ENCODE peak calls at places on chromosomes 1 and 21, in ten cellular contexts. P is fibroblast of the conjunctiva; D is NCI-H1436; C is body of pancreas; B is CD4-positive, alpha-beta memory T cell; M is IMR-90; S is HepG2; K is astrocyte of the spinal cord; O is activated CD4-positive, alpha-beta T cell treated with anti-CD3 and anti-CD28 coated beads, Interleukin-2, amount 50 U/mL, for 1 hour; T is stromal cell of bone marrow. E is an unnamed sample.

GRCh38 chr1:45753248-45754037 is 3.0 kb upstream of the IPP start:
- DNase-seq in P (no peak), M (no peak), K (no peak), O (no peak), S (no peak), B (no peak), D (no peak), T (no peak), C (no peak), E (no peak)

GRCh38 chr1:2229032-2229920 is 1.2 kb downstream of the SKI start:
- DNase-seq in O (peak), M (peak), T (no peak), C (peak), P (no peak), S (no peak), B (peak), D (peak), K (peak), E (peak)

GRCh38 chr21:25801217-25802015 is 66.6 kb downstream of the GABPA start:
- DNase-seq in M (peak), O (peak), K (peak), D (peak), P (peak), B (peak), C (peak), T (peak), S (peak), E (peak)

GRCh38 chr1:27785763-27786162 is 12.7 kb downstream of the STX12 start:
- DNase-seq in M (peak), D (no peak), S (no peak), P (no peak), O (no peak), C (peak), K (peak), T (no peak), B (no peak), E (no peak)

GRCh38 chr21:18370292-18370691 is 33.3 kb downstream of the TMPRSS15 start:
- DNase-seq in D (no peak), C (no peak), S (no peak), P (no peak), O (no peak), K (no peak), M (no peak), T (no peak), B (no peak), E (no peak)

GRCh38 chr1:168709407-168709891 is 19.6 kb downstream of the DPT start:
- DNase-seq in B (no peak), O (no peak), D (no peak), S (no peak), P (peak), C (no peak), K (peak), T (peak), M (peak), E (no peak)

GRCh38 chr1:41672173-41672572 is 187.7 kb upstream of the EDN2 start:
- DNase-seq in K (peak), T (no peak), D (no peak), P (no peak), C (no peak), S (no peak), O (no peak), M (peak), B (no peak), E (no peak)

GRCh38 chr21:14874379-14874778 is 190.4 kb downstream of the NRIP1 start:
- DNase-seq in O (no peak), P (no peak), D (no peak), S (no peak), M (no peak), B (no peak), T (no peak), K (no peak), C (no peak), E (no peak)

GRCh38 chr1:224106568-224107281 is 7.2 kb upstream of the FBXO28 start:
- DNase-seq in S (peak), P (peak), T (no peak), M (peak), K (peak), C (peak), O (no peak), D (no peak), B (peak), E (no peak)

GRCh38 chr1:195150768-195151167 is 1457.5 kb downstream of the KCNT2 start:
- DNase-seq in D (no peak), O (no peak), M (no peak), C (no peak), T (no peak), B (no peak), K (no peak), P (no peak), S (no peak), E (no peak)

GRCh38 chr1:55076356-55076755 is 37.0 kb downstream of the PCSK9 start:
- DNase-seq in O (no peak), C (no peak), B (no peak), K (peak), P (no peak), D (no peak), T (no peak), S (no peak), M (no peak), E (no peak)

GRCh38 chr1:17258116-17258757 is 9.3 kb downstream of the PADI3 start:
- DNase-seq in C (no peak), S (no peak), B (no peak), O (no peak), K (no peak), T (no peak), M (peak), D (no peak), P (peak), E (no peak)

GRCh38 chr1:82485591-82486369 is 685.0 kb downstream of the ADGRL2 start:
- DNase-seq in D (no peak), T (no peak), B (no peak), M (no peak), O (no peak), S (no peak), C (peak), P (peak), K (peak), E (no peak)

GRCh38 chr1:207752456-207753132 is 740 bp downstream of the CD46 start:
- DNase-seq in P (no peak), S (peak), B (no peak), C (peak), D (no peak), T (no peak), K (no peak), M (peak), O (peak), E (peak)

GRCh38 chr1:42423621-42424200 is 32.1 kb downstream of the ZMYND12 start:
- DNase-seq in P (no peak), B (no peak), O (no peak), C (no peak), M (no peak), K (no peak), D (peak), T (no peak), S (no peak), E (no peak)

GRCh38 chr1:74579425-74579824 is 67.0 kb upstream of the LRRC53 start:
- DNase-seq in C (no peak), O (no peak), T (no peak), M (no peak), K (no peak), S (no peak), B (no peak), D (no peak), P (no peak), E (no peak)

GRCh38 chr1:4778056-4778455 is 123.6 kb downstream of the AJAP1 start:
- DNase-seq in P (no peak), K (no peak), D (no peak), C (no peak), O (no peak), S (no peak), B (no peak), T (no peak), M (no peak), E (no peak)

GRCh38 chr1:32353886-32354570 is 8.3 kb downstream of the FAM229A start:
- DNase-seq in P (no peak), T (no peak), D (no peak), C (peak), S (no peak), M (peak), O (no peak), K (no peak), B (no peak), E (no peak)

GRCh38 chr1:161185282-161185682 is 8.0 kb upstream of the B4GALT3 start:
- DNase-seq in B (peak), K (peak), P (no peak), S (no peak), O (peak), T (peak), M (peak), C (peak), D (no peak), E (peak)

GRCh38 chr1:68384321-68384813 is 65.4 kb downstream of the RPE65 start:
- DNase-seq in O (no peak), C (peak), B (no peak), T (peak), S (peak), K (peak), D (no peak), M (peak), P (peak), E (no peak)

GRCh38 chr1:2413495-2414296 is 1.3 kb upstream of the PEX10 start:
- DNase-seq in K (no peak), O (no peak), M (no peak), T (no peak), B (peak), C (no peak), D (no peak), S (peak), P (no peak), E (peak)

GRCh38 chr1:111571239-111571638 is 48.4 kb upstream of the RAP1A start:
- DNase-seq in S (no peak), O (no peak), C (no peak), B (no peak), M (no peak), T (no peak), P (no peak), D (no peak), K (no peak), E (no peak)

GRCh38 chr1:33142483-33143065 is 39.3 kb downstream of the TRIM62 start:
- DNase-seq in K (no peak), T (no peak), S (no peak), C (no peak), O (no peak), P (no peak), B (no peak), D (no peak), M (no peak), E (no peak)

GRCh38 chr1:150572918-150573647 is 6.3 kb downstream of the MCL1 start:
- DNase-seq in D (no peak), B (peak), C (no peak), M (no peak), O (no peak), S (no peak), P (no peak), K (peak), T (no peak), E (no peak)

GRCh38 chr1:61083014-61083798 is 845 bp downstream of the NFIA start:
- DNase-seq in B (peak), P (no peak), K (no peak), S (no peak), T (no peak), O (peak), M (no peak), D (no peak), C (peak), E (no peak)

GRCh38 chr1:87684194-87684593 is 355.5 kb downstream of the LMO4 start:
- DNase-seq in S (no peak), D (peak), M (peak), C (no peak), O (no peak), T (no peak), K (peak), B (peak), P (no peak), E (no peak)